ENCODE peak calls at places on chromosome 20, in seven cellular contexts. One of them, this sample, is unnamed.

GRCh38 chr20:53352727-53353440 is 240.8 kb downstream of the ZNF217 start:
- DNase-seq in AG09309: no peak
- DNase-seq in astrocyte of the spinal cord: no peak
- DNase-seq in NCI-H526 treated with DMSO at 0.1 percent for 48 hours: no peak
- DNase-seq in central memory CD4-positive, alpha-beta T cell: no peak
- DNase-seq in GDM1: no peak
- DNase-seq in HTR-8/SVneo: no peak
- DNase-seq in this sample: no peak

GRCh38 chr20:50861012-50861411 is 66.2 kb downstream of the BCAS4 start:
- DNase-seq in GDM1: no peak
- DNase-seq in NCI-H526 treated with DMSO at 0.1 percent for 48 hours: no peak
- DNase-seq in AG09309: no peak
- DNase-seq in HTR-8/SVneo: no peak
- DNase-seq in central memory CD4-positive, alpha-beta T cell: no peak
- DNase-seq in astrocyte of the spinal cord: no peak
- DNase-seq in this sample: no peak

GRCh38 chr20:25042531-25043498 is 15.1 kb downstream of the ACSS1 start:
- DNase-seq in central memory CD4-positive, alpha-beta T cell: peak
- DNase-seq in HTR-8/SVneo: no peak
- DNase-seq in GDM1: peak
- DNase-seq in astrocyte of the spinal cord: no peak
- DNase-seq in AG09309: no peak
- DNase-seq in NCI-H526 treated with DMSO at 0.1 percent for 48 hours: no peak
- DNase-seq in this sample: no peak

GRCh38 chr20:63163596-63164560 is 52.1 kb downstream of the YTHDF1 start:
- DNase-seq in NCI-H526 treated with DMSO at 0.1 percent for 48 hours: no peak
- DNase-seq in astrocyte of the spinal cord: no peak
- DNase-seq in GDM1: no peak
- DNase-seq in central memory CD4-positive, alpha-beta T cell: no peak
- DNase-seq in AG09309: no peak
- DNase-seq in HTR-8/SVneo: no peak
- DNase-seq in this sample: no peak

GRCh38 chr20:2742934-2743559 is 50.5 kb downstream of the EBF4 start:
- DNase-seq in central memory CD4-positive, alpha-beta T cell: peak
- DNase-seq in AG09309: no peak
- DNase-seq in NCI-H526 treated with DMSO at 0.1 percent for 48 hours: peak
- DNase-seq in GDM1: peak
- DNase-seq in astrocyte of the spinal cord: peak
- DNase-seq in HTR-8/SVneo: peak
- DNase-seq in this sample: peak

GRCh38 chr20:8842525-8842924 is 226.4 kb upstream of the PLCB4 start:
- DNase-seq in GDM1: no peak
- DNase-seq in AG09309: no peak
- DNase-seq in astrocyte of the spinal cord: no peak
- DNase-seq in NCI-H526 treated with DMSO at 0.1 percent for 48 hours: no peak
- DNase-seq in central memory CD4-positive, alpha-beta T cell: no peak
- DNase-seq in HTR-8/SVneo: no peak
- DNase-seq in this sample: no peak

GRCh38 chr20:51493346-51493791 is 49.1 kb downstream of the NFATC2 start:
- DNase-seq in HTR-8/SVneo: no peak
- DNase-seq in NCI-H526 treated with DMSO at 0.1 percent for 48 hours: no peak
- DNase-seq in central memory CD4-positive, alpha-beta T cell: no peak
- DNase-seq in astrocyte of the spinal cord: no peak
- DNase-seq in GDM1: no peak
- DNase-seq in AG09309: no peak
- DNase-seq in this sample: no peak

GRCh38 chr20:7792131-7792869 is 148.0 kb downstream of the HAO1 start:
- DNase-seq in astrocyte of the spinal cord: peak
- DNase-seq in central memory CD4-positive, alpha-beta T cell: no peak
- DNase-seq in HTR-8/SVneo: no peak
- DNase-seq in AG09309: no peak
- DNase-seq in NCI-H526 treated with DMSO at 0.1 percent for 48 hours: no peak
- DNase-seq in GDM1: no peak
- DNase-seq in this sample: no peak

GRCh38 chr20:17498181-17498580 is 33.0 kb downstream of the BFSP1 start:
- DNase-seq in central memory CD4-positive, alpha-beta T cell: no peak
- DNase-seq in HTR-8/SVneo: no peak
- DNase-seq in GDM1: no peak
- DNase-seq in AG09309: no peak
- DNase-seq in astrocyte of the spinal cord: no peak
- DNase-seq in NCI-H526 treated with DMSO at 0.1 percent for 48 hours: no peak
- DNase-seq in this sample: no peak

GRCh38 chr20:15760217-15760567 is 813.1 kb downstream of the KIF16B start:
- DNase-seq in GDM1: no peak
- DNase-seq in astrocyte of the spinal cord: no peak
- DNase-seq in AG09309: no peak
- DNase-seq in NCI-H526 treated with DMSO at 0.1 percent for 48 hours: no peak
- DNase-seq in HTR-8/SVneo: no peak
- DNase-seq in central memory CD4-positive, alpha-beta T cell: no peak
- DNase-seq in this sample: no peak

GRCh38 chr20:18750735-18751134 is 62.8 kb upstream of the SCP2D1 start:
- DNase-seq in astrocyte of the spinal cord: no peak
- DNase-seq in central memory CD4-positive, alpha-beta T cell: no peak
- DNase-seq in GDM1: no peak
- DNase-seq in HTR-8/SVneo: no peak
- DNase-seq in NCI-H526 treated with DMSO at 0.1 percent for 48 hours: no peak
- DNase-seq in AG09309: no peak
- DNase-seq in this sample: no peak

GRCh38 chr20:1861347-1861987 is 33.7 kb upstream of the SIRPA start:
- DNase-seq in AG09309: no peak
- DNase-seq in central memory CD4-positive, alpha-beta T cell: no peak
- DNase-seq in GDM1: no peak
- DNase-seq in HTR-8/SVneo: no peak
- DNase-seq in NCI-H526 treated with DMSO at 0.1 percent for 48 hours: no peak
- DNase-seq in astrocyte of the spinal cord: peak
- DNase-seq in this sample: no peak